ENCODE peak calls at places on chromosomes 1 and 21, in four cellular contexts. P, H, N and Z are unnamed samples.

GRCh38 chr1:14778882-14779594 is 180.6 kb downstream of the KAZN start:
- DNase-seq in H (peak; percentile 77), N (peak; percentile 36), P (peak; percentile 15), Z (peak; percentile 30)

GRCh38 chr1:230243583-230244377 is 176.7 kb downstream of the GALNT2 start:
- DNase-seq in H (no peak), P (peak; percentile 76), N (no peak), Z (no peak)

GRCh38 chr1:26993237-26994019 is at the start of gene TRNP1:
- DNase-seq in H (peak; percentile 99), N (peak; percentile 88), P (peak; percentile 78), Z (peak; percentile 91)

GRCh38 chr1:212149566-212149965 is 114.0 kb downstream of the DTL start:
- DNase-seq in H (no peak), P (no peak), N (no peak), Z (no peak)

GRCh38 chr1:7888248-7889010 is 35.6 kb upstream of the UTS2 start:
- DNase-seq in N (no peak), H (no peak), P (peak; percentile 56), Z (no peak)

GRCh38 chr1:107479865-107480264 is 339.0 kb downstream of the NTNG1 start:
- DNase-seq in N (no peak), H (no peak), P (no peak), Z (no peak)

GRCh38 chr1:44810101-44810761 is 1.9 kb downstream of the BTBD19 start:
- DNase-seq in P (no peak), H (no peak), N (no peak), Z (peak; percentile 50)

GRCh38 chr1:78043436-78043835 is 2.3 kb upstream of the GIPC2 start:
- DNase-seq in N (no peak), H (no peak), P (no peak), Z (no peak)

GRCh38 chr21:34313116-34313515 is 50.7 kb upstream of the KCNE2 start:
- DNase-seq in P (peak; percentile 6), H (no peak), N (no peak), Z (no peak)

GRCh38 chr1:183079697-183080096 is 56.5 kb downstream of the LAMC1 start:
- DNase-seq in H (no peak), N (no peak), P (no peak), Z (no peak)

DNA sequence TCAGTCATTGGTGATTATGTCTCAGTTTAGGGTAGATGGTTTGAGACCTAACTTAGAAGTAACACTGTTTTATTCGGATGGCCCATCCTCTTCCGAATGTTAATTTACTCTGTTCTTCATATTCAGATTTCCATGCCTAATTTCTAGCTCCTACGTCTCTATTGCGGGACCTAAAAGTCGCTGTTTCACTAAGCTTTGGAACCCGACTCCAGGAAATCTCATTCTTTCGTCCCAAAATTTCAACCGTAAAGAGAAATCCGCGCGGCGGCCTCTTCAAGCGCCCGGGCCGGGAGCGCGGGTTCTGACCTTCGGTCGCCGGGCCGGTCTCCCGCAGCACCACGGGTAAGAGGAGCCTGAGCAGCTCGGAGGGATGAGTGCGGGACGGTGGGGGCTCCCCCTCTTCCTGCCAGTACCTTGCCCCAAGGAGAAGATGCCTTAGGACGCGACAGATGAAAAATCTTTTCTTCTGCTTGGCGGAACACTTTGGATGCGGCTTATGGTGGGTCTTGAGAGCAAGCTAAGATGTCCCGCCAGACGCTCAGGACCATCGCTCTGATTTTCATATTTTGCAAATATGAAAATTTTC is 128.7 kb downstream of the PPIAL4G start:
- DNase-seq in H (no peak), P (no peak), N (no peak), Z (no peak)
- TF ChIP-seq MAZ in H (no peak), P (no peak), N (no peak), Z (no peak)

GRCh38 chr21:32572574-32573420 is 12.5 kb downstream of the TCP10L start:
- DNase-seq in H (peak; percentile 42), N (peak; percentile 71), P (no peak), Z (no peak)
- TF ChIP-seq MAZ in H (no peak), N (no peak), P (no peak), Z (no peak)

DNA sequence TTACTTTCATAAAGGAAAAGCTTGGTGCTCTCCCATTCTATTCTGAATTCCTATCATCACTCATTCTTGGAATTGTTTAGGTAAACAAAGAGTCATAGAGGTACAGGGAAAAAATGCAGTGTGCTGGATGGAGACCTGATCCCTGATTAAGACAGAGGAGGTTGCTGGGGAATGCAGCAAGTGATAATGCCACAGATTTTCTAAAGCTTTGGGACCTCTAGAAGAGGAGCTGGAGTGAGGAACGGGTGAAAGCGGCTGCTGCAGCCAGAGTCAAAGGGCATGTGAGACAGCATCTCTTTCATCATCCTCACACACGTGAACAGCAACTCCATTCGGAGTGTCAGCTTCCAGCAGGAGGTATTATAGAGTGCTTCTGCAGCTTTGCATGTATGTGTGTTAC is 54.9 kb upstream of the DIPK1A start:
- DNase-seq in P (peak; percentile 52), H (no peak), N (peak; percentile 5), Z (no peak)
- TF ChIP-seq MAZ in P (no peak), H (no peak), N (no peak), Z (no peak)

GRCh38 chr1:201562257-201562656 is 23.3 kb downstream of the NAV1 start:
- DNase-seq in H (no peak), N (no peak), P (peak; percentile 96), Z (no peak)
- TF ChIP-seq MAZ in H (no peak), N (no peak), P (no peak), Z (no peak)

DNA sequence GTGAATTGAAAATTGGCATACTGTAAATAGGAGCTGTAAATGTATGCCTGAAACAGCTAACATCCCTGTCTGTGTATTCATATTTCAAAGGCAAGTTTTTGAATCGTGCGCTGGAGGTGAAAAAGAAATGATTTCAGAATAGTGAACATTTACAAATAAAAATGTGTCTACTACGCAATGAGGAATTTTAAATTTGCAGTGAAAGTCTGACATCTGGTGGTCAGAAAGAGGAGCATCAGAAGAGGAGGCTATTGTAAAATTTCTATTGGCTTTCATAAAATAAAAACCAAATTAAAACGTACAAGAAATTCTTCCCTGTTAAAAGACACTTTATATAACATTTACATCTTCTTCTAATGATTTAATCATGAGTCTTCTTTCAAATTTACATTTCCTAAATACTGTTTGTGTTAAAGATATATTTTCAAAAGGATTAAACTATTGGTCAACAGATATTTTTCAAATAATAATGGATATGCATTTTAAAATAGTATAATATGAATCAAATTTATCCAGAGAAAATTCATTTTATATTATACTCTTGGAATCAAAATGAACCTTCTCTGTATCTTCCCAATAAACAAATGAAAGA is 113.7 kb upstream of the RRP15 start:
- DNase-seq in N (peak; percentile 12), P (peak; percentile 49), H (no peak), Z (peak; percentile 46)
- TF ChIP-seq MAZ in N (no peak), P (no peak), H (no peak), Z (no peak)

GRCh38 chr1:58611986-58612385 is 34.9 kb upstream of the TACSTD2 start:
- DNase-seq in P (peak; percentile 54), H (no peak), N (no peak), Z (no peak)
- TF ChIP-seq MAZ in P (no peak), H (no peak), N (no peak), Z (no peak)

GRCh38 chr1:110319332-110320167 is 19.6 kb upstream of the RBM15 start:
- DNase-seq in H (no peak), N (no peak), P (no peak), Z (no peak)
- TF ChIP-seq MAZ in H (no peak), N (no peak), P (no peak), Z (no peak)

GRCh38 chr1:172991674-172992400 is 58.9 kb downstream of the TNFSF18 start:
- DNase-seq in P (no peak), N (no peak), H (no peak), Z (no peak)

GRCh38 chr1:172993640-172994039 is 57.1 kb downstream of the TNFSF18 start:
- DNase-seq in N (no peak), H (no peak), P (peak; percentile 78), Z (no peak)

DNA sequence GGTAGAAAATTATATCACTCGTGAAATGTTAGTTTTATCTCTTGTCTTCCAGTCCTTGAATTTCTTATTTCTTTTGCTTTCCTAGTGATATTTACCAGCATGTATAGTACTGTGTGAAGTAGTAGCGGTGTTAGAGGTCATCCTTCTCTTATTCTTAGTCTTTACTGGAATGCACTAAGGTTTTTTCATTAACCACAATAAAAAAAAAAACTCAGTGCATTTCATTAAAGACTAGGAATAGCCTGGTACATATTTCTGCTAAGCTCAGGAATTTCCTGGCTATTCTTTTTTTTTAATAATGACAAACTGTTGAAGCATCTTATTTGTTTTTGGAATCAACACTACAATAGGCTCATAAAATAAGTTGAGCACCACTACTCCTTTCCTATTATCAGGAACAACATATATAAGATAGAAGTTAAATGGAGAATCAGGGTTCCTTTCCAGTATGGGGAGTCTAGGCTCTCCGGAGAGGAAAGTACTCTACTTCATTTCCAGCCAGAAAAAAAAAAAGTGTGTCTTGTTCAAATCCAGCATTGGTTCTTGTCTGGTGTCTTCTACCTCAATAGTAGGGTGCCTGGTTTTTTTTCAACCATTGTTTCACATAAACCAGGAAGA is 60.0 kb downstream of the TNFSF18 start:
- DNase-seq in N (no peak), P (peak; percentile 73), H (no peak), Z (no peak)
- TF ChIP-seq MAZ in N (no peak), P (no peak), H (no peak), Z (no peak)

GRCh38 chr21:25171438-25171837 is 435.8 kb downstream of the MRPL39 start:
- DNase-seq in N (no peak), P (peak; percentile 15), H (no peak), Z (no peak)
- TF ChIP-seq MAZ in N (no peak), P (no peak), H (no peak), Z (no peak)